ENCODE peak calls at places on chromosome 4, in five cellular contexts. T, R, P, K and C are unnamed samples.

GRCh38 chr4:154399259-154399974 is 92.2 kb downstream of the DCHS2 start:
- DNase-seq in T (no peak), R (no peak), P (peak; percentile 10), K (no peak), C (no peak)

GRCh38 chr4:159105761-159106243 is 2.9 kb downstream of the RAPGEF2 start:
- DNase-seq in T (peak; percentile 69), R (no peak), P (peak; percentile 59), K (no peak), C (no peak)

GRCh38 chr4:150862829-150863228 is 152.3 kb downstream of the LRBA start:
- DNase-seq in T (no peak), R (no peak), P (no peak), K (no peak), C (no peak)

GRCh38 chr4:6017800-6018199 is 431 bp downstream of the C4orf50 start:
- DNase-seq in T (no peak), R (no peak), P (no peak), K (no peak), C (no peak)

GRCh38 chr4:110518889-110519490 is 43.0 kb downstream of the ENPEP start:
- DNase-seq in T (no peak), R (no peak), P (peak; percentile 12), K (no peak), C (peak; percentile 26)

GRCh38 chr4:71878388-71878787 is 94.5 kb upstream of the GC start:
- DNase-seq in T (no peak), R (no peak), P (no peak), K (no peak), C (no peak)

GRCh38 chr4:80011636-80012236 is 61.3 kb downstream of the ANTXR2 start:
- DNase-seq in T (no peak), R (no peak), P (no peak), K (no peak), C (no peak)

GRCh38 chr4:110869862-110870577 is 247.1 kb upstream of the PITX2 start:
- DNase-seq in T (no peak), R (no peak), P (no peak), K (no peak), C (no peak)

GRCh38 chr4:155025762-155026457 is 182.5 kb upstream of the NPY2R start:
- DNase-seq in T (no peak), R (no peak), P (peak; percentile 48), K (peak; percentile 79), C (no peak)

GRCh38 chr4:96154676-96155075 is 314.8 kb downstream of the PDHA2 start:
- DNase-seq in T (no peak), R (no peak), P (no peak), K (no peak), C (no peak)

GRCh38 chr4:155411546-155411945 is 34.8 kb upstream of the MAP9 start:
- DNase-seq in T (no peak), R (no peak), P (no peak), K (no peak), C (no peak)

GRCh38 chr4:36308150-36308549 is 26.7 kb downstream of the DTHD1 start:
- DNase-seq in T (no peak), R (no peak), P (no peak), K (no peak), C (no peak)

GRCh38 chr4:119559044-119559647 is 69.5 kb downstream of the PDE5A start:
- DNase-seq in T (no peak), R (no peak), P (peak; percentile 39), K (no peak), C (peak; percentile 5)

GRCh38 chr4:170230242-170230641 is 140.5 kb upstream of the AADAT start:
- DNase-seq in T (no peak), R (no peak), P (no peak), K (no peak), C (no peak)

GRCh38 chr4:123699823-123700822 is 303.5 kb downstream of the SPRY1 start:
- DNase-seq in T (no peak), R (no peak), P (peak; percentile 31), K (no peak), C (no peak)

GRCh38 chr4:22679518-22679897 is 13.2 kb upstream of the GBA3 start:
- DNase-seq in T (no peak), R (no peak), P (no peak), K (no peak), C (no peak)

GRCh38 chr4:183220246-183220645 is 99.8 kb downstream of the CLDN22 start:
- DNase-seq in T (no peak), R (no peak), P (no peak), K (no peak), C (no peak)

GRCh38 chr4:84530871-84531270 is 31.8 kb upstream of the NKX6-1 start:
- DNase-seq in T (no peak), R (no peak), P (no peak), K (no peak), C (no peak)

GRCh38 chr4:18813055-18813454 is 791.5 kb upstream of the LCORL start:
- DNase-seq in T (no peak), R (no peak), P (no peak), K (no peak), C (no peak)

GRCh38 chr4:177107288-177107901 is 202.3 kb upstream of the NEIL3 start:
- DNase-seq in T (no peak), R (no peak), P (no peak), K (no peak), C (no peak)

GRCh38 chr4:2393353-2394270 is 24.8 kb downstream of the ZFYVE28 start:
- DNase-seq in T (no peak), R (peak; percentile 13), P (peak; percentile 32), K (peak; percentile 83), C (no peak)
- H3K27ac ChIP-seq in T (no peak overlapping the region), R (no peak overlapping the region), P (no peak overlapping the region), K (no peak overlapping the region), C (no peak overlapping the region)

GRCh38 chr4:40418430-40419230 is 83.5 kb downstream of the CHRNA9 start:
- DNase-seq in T (no peak), R (no peak), P (peak; percentile 96), K (no peak), C (no peak)
- H3K27ac ChIP-seq in T (no peak overlapping the region), R (no peak overlapping the region), P (peak overlapping the region; percentile 82), K (no peak overlapping the region), C (no peak overlapping the region)

GRCh38 chr4:53858744-53859143 is 205.7 kb downstream of the CHIC2 start:
- DNase-seq in T (no peak), R (no peak), P (no peak), K (no peak), C (no peak)

GRCh38 chr4:53854991-53855885 is 209.2 kb downstream of the CHIC2 start:
- DNase-seq in T (no peak), R (no peak), P (no peak), K (no peak), C (no peak)

GRCh38 chr4:53859305-53859704 is 205.1 kb downstream of the CHIC2 start:
- DNase-seq in T (no peak), R (no peak), P (no peak), K (no peak), C (no peak)

GRCh38 chr4:53852343-53852742 is 212.1 kb downstream of the CHIC2 start:
- DNase-seq in T (no peak), R (no peak), P (no peak), K (no peak), C (no peak)

GRCh38 chr4:53855886-53856260 is 208.5 kb downstream of the CHIC2 start:
- DNase-seq in T (no peak), R (no peak), P (no peak), K (no peak), C (no peak)
- H3K27ac ChIP-seq in T (peak overlapping the region; percentile 34), R (no peak overlapping the region), P (no peak overlapping the region), K (no peak overlapping the region), C (no peak overlapping the region)

DNA sequence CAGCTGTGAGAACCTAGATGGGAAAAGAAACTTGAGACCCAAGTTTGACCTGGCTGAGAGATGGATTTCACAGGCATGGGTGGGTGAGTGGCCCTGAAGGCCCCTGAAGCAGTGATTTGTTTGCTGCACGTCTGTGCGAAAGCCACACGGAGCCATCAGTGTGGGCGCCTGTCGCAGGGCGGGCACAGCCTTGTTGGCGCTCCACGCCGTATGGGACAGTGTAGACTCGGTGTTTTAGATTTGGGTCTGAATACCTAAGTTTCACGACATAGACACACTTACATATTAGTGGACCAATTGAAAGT is 21.9 kb upstream of the UVSSA start:
- DNase-seq in T (no peak), R (no peak), P (no peak), K (no peak), C (no peak)
- H3K27ac ChIP-seq in T (no peak overlapping the region), R (no peak overlapping the region), P (no peak overlapping the region), K (no peak overlapping the region), C (no peak overlapping the region)

GRCh38 chr4:189385098-189385497 is 555.6 kb upstream of the FRG1 start:
- DNase-seq in T (no peak), R (no peak), P (peak; percentile 79), K (no peak), C (no peak)

DNA sequence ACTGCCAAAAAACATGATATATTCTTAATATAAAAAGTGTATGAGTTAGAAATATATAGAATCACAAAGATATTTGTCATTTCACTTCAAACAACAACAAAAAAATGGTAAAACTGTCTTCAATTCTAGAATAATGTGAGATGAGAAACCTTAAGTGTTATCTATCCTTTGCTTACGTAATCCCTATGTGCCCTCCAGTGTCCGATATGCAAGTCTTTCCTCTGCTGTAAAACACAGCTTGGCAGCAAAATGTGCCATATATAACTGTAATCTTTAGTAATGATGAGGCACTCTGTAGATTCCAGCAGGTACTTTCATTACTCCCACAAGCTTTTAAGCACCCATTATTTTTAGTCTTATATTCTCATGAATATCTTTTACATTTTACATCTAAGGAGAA is 555.1 kb upstream of the FRG1 start:
- DNase-seq in T (no peak), R (no peak), P (no peak), K (no peak), C (no peak)
- H3K27ac ChIP-seq in T (no peak overlapping the region), R (no peak overlapping the region), P (no peak overlapping the region), K (no peak overlapping the region), C (no peak overlapping the region)